ENCODE peak calls at places on chromosomes 5 and 9, in four cellular contexts. D, W, H and C are unnamed samples. For H4K20me1, the result is how much of the 10 kb centered on the place peaks cover.

GRCh38 chr5:59039296-59040006 is 456.6 kb downstream of the RAB3C start:
- DNase-seq in D (peak), W (peak), H (peak), C (peak)

GRCh38 chr5:138305797-138306196 is 25.8 kb downstream of the CDC25C start:
- DNase-seq in D (no peak), W (no peak), H (no peak), C (no peak)

GRCh38 chr5:112195924-112196323 is 223.2 kb downstream of the EPB41L4A start:
- DNase-seq in D (no peak), W (no peak), H (no peak), C (no peak)

GRCh38 chr9:5630038-5630507 is 1.2 kb downstream of the RIC1 start:
- DNase-seq in D (peak), W (no peak), H (no peak), C (peak)

GRCh38 chr9:96751815-96752214 is 26.1 kb downstream of the ZNF510 start:
- DNase-seq in D (no peak), W (no peak), H (no peak), C (no peak)

GRCh38 chr9:22056402-22056801 is 47.3 kb upstream of the CDKN2B start:
- DNase-seq in D (no peak), W (no peak), H (no peak), C (no peak)

GRCh38 chr5:142006363-142007236 is 6.2 kb downstream of the GNPDA1 start:
- DNase-seq in D (no peak), W (no peak), H (no peak), C (no peak)

GRCh38 chr9:91949293-91949945 is 609 bp downstream of the ROR2 start:
- DNase-seq in D (peak), W (peak), H (no peak), C (no peak)

GRCh38 chr5:103119067-103119764 is 722 bp downstream of the GIN1 start:
- DNase-seq in D (no peak), W (no peak), H (no peak), C (no peak)

GRCh38 chr9:22103650-22104575 is 94.8 kb upstream of the CDKN2B start:
- DNase-seq in D (no peak), W (no peak), H (peak), C (no peak)

GRCh38 chr5:129440424-129440823 is 19.7 kb upstream of the ADAMTS19 start:
- DNase-seq in D (no peak), W (no peak), H (no peak), C (no peak)

GRCh38 chr5:42759456-42759855 is 2.8 kb downstream of the CCDC152 start:
- DNase-seq in D (no peak), W (no peak), H (no peak), C (no peak)

GRCh38 chr5:125277494-125278154 is 531.2 kb upstream of the ZNF608 start:
- DNase-seq in D (peak), W (no peak), H (peak), C (peak)

GRCh38 chr9:136587145-136587943 is 41.5 kb upstream of the NOTCH1 start:
- DNase-seq in D (peak), W (peak), H (no peak), C (peak)

GRCh38 chr5:1561402-1561929 is 37.7 kb upstream of the LPCAT1 start:
- DNase-seq in D (no peak), W (no peak), H (no peak), C (peak)

GRCh38 chr9:111980398-111980797 is 83.8 kb downstream of the UGCG start:
- DNase-seq in D (no peak), W (no peak), H (no peak), C (peak)

GRCh38 chr9:96856363-96857286 is 2.3 kb upstream of the ZNF782 start:
- DNase-seq in D (peak), W (peak), H (peak), C (peak)

GRCh38 chr9:23850242-23851023 is 24.4 kb upstream of the ELAVL2 start:
- DNase-seq in D (peak), W (peak), H (no peak), C (no peak)

GRCh38 chr5:160504906-160505305 is 83.3 kb downstream of the PTTG1 start:
- DNase-seq in D (no peak), W (no peak), H (no peak), C (no peak)

GRCh38 chr9:86867658-86868313 is 79.5 kb downstream of the GAS1 start:
- DNase-seq in D (no peak), W (no peak), H (no peak), C (no peak)

GRCh38 chr5:32708949-32709348 is 2.2 kb upstream of the NPR3 start:
- DNase-seq in D (no peak), W (peak), H (no peak), C (peak)

GRCh38 chr9:14941487-14941886 is 31.3 kb upstream of the FREM1 start:
- DNase-seq in D (no peak), W (no peak), H (no peak), C (no peak)

GRCh38 chr5:151128817-151129216 is 28.8 kb downstream of the ANXA6 start:
- DNase-seq in D (no peak), W (no peak), H (no peak), C (no peak)

GRCh38 chr5:68287976-68288755 is 72.6 kb downstream of the PIK3R1 start:
- DNase-seq in D (peak), W (peak), H (no peak), C (peak)

GRCh38 chr5:150613991-150614650 is 26.3 kb upstream of the SYNPO start:
- DNase-seq in D (no peak), W (no peak), H (peak), C (no peak)

GRCh38 chr5:177233206-177233605 is 70.3 kb downstream of the RAB24 start:
- DNase-seq in D (no peak), W (no peak), H (no peak), C (no peak)

GRCh38 chr5:92605591-92605990 is 975.4 kb downstream of the NR2F1-AS1 start:
- DNase-seq in D (no peak), W (no peak), H (no peak), C (no peak)

GRCh38 chr5:150464554-150465012 is 15.0 kb upstream of the RPS14 start:
- DNase-seq in D (no peak), W (no peak), H (no peak), C (no peak)

GRCh38 chr5:3564827-3565560 is 30.6 kb upstream of the IRX1 start:
- DNase-seq in D (no peak), W (no peak), H (no peak), C (no peak)

GRCh38 chr5:120435129-120435528 is 29.0 kb upstream of the PRR16 start:
- DNase-seq in D (no peak), W (no peak), H (no peak), C (no peak)

GRCh38 chr9:83059417-83059816 is 3.5 kb downstream of the RASEF start:
- DNase-seq in D (no peak), W (no peak), H (peak), C (no peak)

GRCh38 chr5:129820-130219 is 37.9 kb downstream of the PLEKHG4B start:
- DNase-seq in D (no peak), W (no peak), H (no peak), C (no peak)

GRCh38 chr5:80711938-80712337 is 57.2 kb upstream of the DHFR start:
- DNase-seq in D (peak), W (peak), H (no peak), C (no peak)

GRCh38 chr5:31317642-31318041 is 124.2 kb downstream of the CDH6 start:
- DNase-seq in D (no peak), W (peak), H (no peak), C (no peak)

GRCh38 chr5:31596354-31596753 is 42.6 kb upstream of the PDZD2 start:
- DNase-seq in D (no peak), W (no peak), H (no peak), C (no peak)

GRCh38 chr9:123997665-123998277 is 13.8 kb upstream of the LHX2 start:
- DNase-seq in D (no peak), W (peak), H (no peak), C (no peak)

GRCh38 chr9:91992636-91993035 is 42.6 kb upstream of the ROR2 start:
- DNase-seq in D (peak), W (no peak), H (no peak), C (no peak)

GRCh38 chr5:141338538-141339306 is at the start of gene PCDHGA2:
- DNase-seq in D (no peak), W (peak), H (no peak), C (peak)

GRCh38 chr9:90805006-90805993 is 3.7 kb downstream of the SYK start:
- DNase-seq in D (no peak), W (no peak), H (no peak), C (peak)

GRCh38 chr5:10452768-10453331 is 11.2 kb downstream of the ROPN1L start:
- DNase-seq in D (peak), W (peak), H (peak), C (peak)
- H3K4me2 ChIP-seq in D (no peak), W (no peak), H (peak), C (no peak)

DNA sequence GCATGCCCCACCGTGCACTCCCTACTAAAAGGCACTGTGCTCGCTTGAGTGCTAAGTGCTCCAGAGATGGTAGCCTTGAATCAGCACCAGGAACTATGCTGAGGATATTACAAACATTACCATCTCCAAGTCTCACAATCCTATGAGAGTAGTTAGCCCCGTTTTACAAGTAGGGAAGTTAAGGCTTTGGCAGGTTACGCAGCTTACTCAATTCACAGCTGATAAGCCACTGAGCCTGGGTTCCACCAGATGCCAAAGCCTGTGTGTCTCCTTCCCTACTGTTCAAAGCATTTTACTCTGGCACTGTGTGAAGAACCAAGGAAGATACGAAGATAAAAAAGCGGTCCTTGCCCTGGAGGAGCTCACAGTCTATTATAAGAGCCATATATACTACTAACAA is 216.2 kb downstream of the EBF1 start:
- DNase-seq in D (no peak), W (no peak), H (no peak), C (no peak)
- H4K20me1 ChIP-seq in D (under half), W (under half), H (under half), C (under half)

GRCh38 chr5:62460578-62460983 is 48.0 kb downstream of the IPO11 start:
- DNase-seq in D (peak), W (no peak), H (no peak), C (no peak)
- H3K4me2 ChIP-seq in D (no peak), W (no peak), H (no peak), C (no peak)

DNA sequence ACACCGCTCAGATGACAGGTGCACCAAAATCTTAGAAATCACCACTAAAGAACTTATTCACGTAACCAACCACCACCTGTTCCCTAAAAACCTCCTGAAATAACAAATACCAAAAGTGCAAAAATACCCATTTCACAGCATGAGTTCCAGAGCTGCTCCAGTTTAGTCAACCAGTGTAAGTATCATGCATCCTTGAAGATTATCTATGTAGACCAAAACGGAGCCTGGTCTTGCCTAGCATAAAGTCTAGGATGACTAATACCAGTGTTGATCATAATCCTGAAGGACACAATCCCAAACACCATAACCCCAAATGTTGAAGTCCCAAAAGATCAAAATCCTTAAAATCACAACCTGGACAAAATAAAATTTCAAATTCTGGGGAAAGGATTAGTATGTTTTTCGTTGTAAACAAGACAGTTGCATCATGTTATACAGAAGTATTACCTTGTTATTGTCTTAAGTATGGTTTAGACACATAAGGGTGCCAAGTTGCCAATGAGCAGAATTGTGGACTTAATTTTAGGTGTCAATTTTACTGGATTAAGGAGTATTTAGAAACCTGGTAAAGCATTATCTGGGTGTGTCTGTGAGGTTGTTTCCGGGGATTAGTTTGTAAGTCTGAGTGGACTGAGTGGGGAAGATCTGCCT is 18.1 kb downstream of the VCP start:
- DNase-seq in D (no peak), W (no peak), H (no peak), C (no peak)
- H4K20me1 ChIP-seq in D (under half), W (under half), H (under half), C (under half)

GRCh38 chr5:13698882-13699281 is 245.6 kb downstream of the DNAH5 start:
- DNase-seq in D (no peak), W (no peak), H (no peak), C (no peak)

GRCh38 chr5:13692172-13692571 is 252.3 kb downstream of the DNAH5 start:
- DNase-seq in D (no peak), W (no peak), H (no peak), C (no peak)

DNA sequence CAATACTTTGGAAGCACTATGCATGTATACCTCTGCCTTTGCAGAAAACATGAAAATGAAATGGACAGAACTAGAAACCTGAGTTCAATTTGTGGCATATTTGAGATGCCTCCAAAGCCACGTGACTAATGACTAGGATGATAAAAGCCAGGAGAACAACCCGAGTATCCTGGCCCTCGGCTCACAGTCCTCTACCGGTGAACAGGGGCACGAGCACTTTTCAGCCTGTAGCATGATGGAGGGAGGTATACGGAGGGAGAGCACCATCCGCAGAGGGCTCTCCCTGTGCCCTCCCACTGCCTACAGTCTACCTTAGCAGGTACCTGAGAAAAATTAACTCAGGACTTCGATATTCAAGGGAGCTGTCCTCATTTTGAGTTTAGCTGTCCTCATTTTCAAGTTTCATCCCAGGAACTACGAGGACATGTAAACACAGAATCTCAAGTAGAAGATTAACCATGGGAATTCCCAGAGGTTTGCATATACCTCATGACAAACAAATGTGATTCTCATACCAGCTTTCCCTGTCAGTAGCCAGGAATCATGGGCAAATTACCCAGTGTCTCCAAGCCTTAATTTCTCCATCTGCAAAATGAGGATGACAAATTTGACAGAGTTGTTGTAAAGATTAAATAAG is 249.3 kb downstream of the DNAH5 start:
- DNase-seq in D (peak), W (no peak), H (no peak), C (no peak)
- H3K4me2 ChIP-seq in D (peak), W (no peak), H (no peak), C (no peak)

DNA sequence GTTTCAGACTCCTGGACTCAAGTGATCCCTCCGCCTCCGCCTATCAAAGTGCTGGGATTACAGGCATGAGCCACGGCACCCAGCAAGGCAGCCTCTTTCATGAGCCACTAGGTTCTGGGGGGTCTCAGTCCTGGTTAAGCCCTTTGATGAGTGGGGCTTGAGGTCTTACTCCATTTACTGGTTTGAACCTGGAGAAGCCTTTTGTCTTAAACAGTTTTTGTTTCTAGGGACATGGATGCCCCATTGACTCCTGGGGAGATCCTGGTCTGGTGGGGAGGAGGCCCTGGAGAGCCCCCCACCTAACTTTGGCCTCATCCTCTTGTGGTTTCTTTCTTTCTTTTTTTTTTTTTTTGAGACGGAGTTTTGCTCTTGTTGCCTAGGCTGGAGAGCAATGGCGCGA is 6.7 kb downstream of the PRRC2B start:
- DNase-seq in D (no peak), W (no peak), H (no peak), C (no peak)
- H4K20me1 ChIP-seq in D (half or more), W (under half), H (half or more), C (half or more)

GRCh38 chr5:107129051-107129450 is 541.7 kb downstream of the EFNA5 start:
- DNase-seq in D (no peak), W (no peak), H (no peak), C (no peak)

GRCh38 chr5:107135391-107135790 is 535.3 kb downstream of the EFNA5 start:
- DNase-seq in D (no peak), W (no peak), H (peak), C (no peak)

DNA sequence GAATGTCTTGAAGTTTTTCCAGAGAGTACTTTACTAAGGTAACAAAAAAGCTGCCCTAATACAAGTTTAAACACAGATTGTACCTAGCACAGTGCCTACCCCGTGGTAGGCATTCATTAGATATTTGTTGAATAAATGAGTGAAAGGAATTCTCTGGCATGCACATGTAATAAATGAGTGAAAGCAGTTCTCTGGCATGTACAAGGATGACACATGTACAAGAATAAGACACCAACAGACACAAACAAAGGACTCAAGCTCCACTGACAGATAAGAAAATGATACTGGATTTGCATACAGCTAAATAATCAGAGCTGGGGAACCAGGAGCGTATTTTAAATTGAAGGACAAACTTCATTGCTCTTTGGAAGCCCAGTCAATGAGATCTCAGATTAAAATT is 535.8 kb downstream of the EFNA5 start:
- DNase-seq in D (no peak), W (no peak), H (no peak), C (no peak)
- H3K4me2 ChIP-seq in D (no peak), W (no peak), H (peak), C (no peak)

DNA sequence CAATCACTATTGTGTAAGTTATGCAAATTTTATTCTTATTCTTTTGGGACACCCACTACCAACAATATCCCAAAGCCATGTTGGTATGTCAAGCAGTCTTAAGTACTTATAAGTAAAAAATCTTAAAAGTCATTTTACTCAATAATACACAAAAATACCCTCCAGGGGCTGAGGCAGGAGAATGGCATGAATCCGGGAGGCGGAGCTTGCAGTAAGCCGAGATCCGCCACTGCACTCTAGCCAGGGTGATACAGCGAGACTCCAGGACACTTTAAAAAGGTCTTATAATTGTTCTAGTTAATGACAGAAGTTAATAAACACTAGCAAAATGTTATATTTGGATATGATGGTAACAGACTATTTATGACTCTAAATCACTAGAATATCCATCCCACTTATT is 16.8 kb downstream of the CLINT1 start:
- DNase-seq in D (no peak), W (no peak), H (no peak), C (no peak)
- H4K20me1 ChIP-seq in D (half or more), W (under half), H (half or more), C (half or more)

GRCh38 chr9:652896-653295 is 188.6 kb upstream of the DMRT1 start:
- DNase-seq in D (no peak), W (no peak), H (no peak), C (no peak)
- H3K4me2 ChIP-seq in D (no peak), W (no peak), H (no peak), C (no peak)